ENCODE peak calls at places on chromosomes 3 and 15, in five cellular contexts. N is CD8-positive, alpha-beta memory T cell; A is cardiac muscle cell; E is sigmoid colon; F is IMR-90. P is an unnamed sample.

GRCh38 chr15:38565287-38565670 is 665 bp upstream of the RASGRP1 start:
- DNase-seq in N (no peak), A (no peak), E (no peak), F (no peak), P (no peak)

GRCh38 chr3:42711491-42712343 is 9.1 kb upstream of the HHATL start:
- DNase-seq in N (no peak), A (no peak), E (peak; percentile 47), F (no peak), P (no peak)

GRCh38 chr3:63968612-63969350 is 54.5 kb downstream of the PSMD6 start:
- DNase-seq in N (no peak), A (no peak), E (no peak), F (peak; percentile 19), P (no peak)

GRCh38 chr15:33737687-33738606 is 230.3 kb upstream of the CHRM5 start:
- DNase-seq in N (peak; percentile 3), A (peak; percentile 62), E (no peak), F (peak; percentile 23), P (no peak)

GRCh38 chr15:90087454-90088154 is 14.7 kb downstream of the IDH2 start:
- DNase-seq in N (no peak), A (no peak), E (no peak), F (peak; percentile 36), P (peak; percentile 44)

GRCh38 chr3:99674086-99674789 is 35.8 kb downstream of the COL8A1 start:
- DNase-seq in N (no peak), A (no peak), E (no peak), F (peak; percentile 56), P (no peak)

GRCh38 chr3:38560284-38560683 is 64.1 kb downstream of the EXOG start:
- DNase-seq in N (no peak), A (no peak), E (peak; percentile 40), F (no peak), P (no peak)

GRCh38 chr3:82001276-82001953 is 240.0 kb upstream of the GBE1 start:
- DNase-seq in N (no peak), A (no peak), E (no peak), F (no peak), P (no peak)

GRCh38 chr15:86572368-86572841 is 492.7 kb downstream of the AGBL1 start:
- DNase-seq in N (no peak), A (no peak), E (no peak), F (no peak), P (no peak)

GRCh38 chr15:101120961-101121360 is 130.9 kb downstream of the CHSY1 start:
- DNase-seq in N (no peak), A (no peak), E (no peak), F (no peak), P (no peak)

GRCh38 chr3:117926819-117927218 is 1107.8 kb downstream of the IGSF11 start:
- DNase-seq in N (no peak), A (no peak), E (no peak), F (no peak), P (no peak)

GRCh38 chr3:129370248-129370964 is 58.0 kb downstream of the EFCAB12 start:
- DNase-seq in N (no peak), A (no peak), E (no peak), F (no peak), P (no peak)

GRCh38 chr15:26744894-26745293 is 28.0 kb downstream of the GABRB3 start:
- DNase-seq in N (no peak), A (no peak), E (no peak), F (no peak), P (no peak)

GRCh38 chr3:57974796-57975388 is 33.3 kb upstream of the FLNB start:
- DNase-seq in N (no peak), A (no peak), E (no peak), F (peak; percentile 98), P (peak; percentile 68)

DNA sequence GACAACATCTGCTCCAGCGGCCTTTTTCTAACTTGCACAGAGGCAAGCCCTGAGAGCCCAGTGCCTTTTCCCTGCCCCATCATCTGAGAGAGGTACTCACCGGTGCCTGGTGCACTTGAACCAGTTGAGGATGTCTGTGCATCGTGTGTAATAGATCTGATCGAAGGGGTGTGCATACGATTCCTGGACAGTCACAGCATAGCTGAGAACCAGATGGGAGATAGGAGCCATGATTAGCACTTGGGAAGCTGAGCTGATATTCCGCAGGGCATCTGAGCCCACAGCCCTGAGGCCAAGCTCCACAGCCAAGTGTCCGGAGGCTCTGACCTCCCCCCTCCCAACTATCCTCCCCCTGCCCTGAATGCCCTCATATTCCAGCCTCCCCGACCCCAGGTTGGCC is 129.8 kb downstream of the MEGF11 start:
- DNase-seq in N (no peak), A (no peak), E (no peak), F (no peak), P (no peak)
- H3K27me3 ChIP-seq in N (no peaks in the 10 kb centered on the region), A (no peaks in the 10 kb centered on the region), E (peaks cover 23% of the 10 kb centered on the region), F (peaks cover 76% of the 10 kb centered on the region), P (no peaks in the 10 kb centered on the region)

DNA sequence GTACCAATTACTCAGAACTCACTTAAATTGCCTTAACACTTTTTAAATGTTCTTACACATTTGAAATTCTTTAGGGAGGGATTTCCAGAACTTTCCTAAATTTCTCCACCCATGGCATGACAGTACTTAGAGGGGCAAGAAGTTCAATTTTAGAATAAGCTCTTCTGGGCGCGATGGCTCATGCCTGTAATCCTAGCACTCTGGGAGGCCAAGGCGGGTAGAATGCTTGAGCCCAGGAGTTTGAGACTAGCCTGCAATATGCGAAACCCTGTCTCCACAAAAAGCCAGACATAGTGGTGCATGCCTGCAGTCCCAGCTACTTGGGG is 10.6 kb downstream of the FAM131A start:
- DNase-seq in N (no peak), A (no peak), E (no peak), F (no peak), P (no peak)
- H3K36me3 ChIP-seq in N (no peaks in the 10 kb centered on the region), A (no peaks in the 10 kb centered on the region), E (peaks cover 26% of the 10 kb centered on the region), F (peaks cover 28% of the 10 kb centered on the region), P (peaks cover 5% of the 10 kb centered on the region)

GRCh38 chr3:66425566-66425965 is 75.3 kb downstream of the LRIG1 start:
- DNase-seq in N (no peak), A (no peak), E (no peak), F (no peak), P (no peak)

GRCh38 chr3:66426135-66426534 is 74.7 kb downstream of the LRIG1 start:
- DNase-seq in N (no peak), A (no peak), E (peak; percentile 3), F (no peak), P (no peak)

GRCh38 chr3:66427352-66427751 is 73.5 kb downstream of the LRIG1 start:
- DNase-seq in N (no peak), A (no peak), E (peak; percentile 28), F (no peak), P (no peak)

GRCh38 chr3:66425032-66425431 is 75.8 kb downstream of the LRIG1 start:
- DNase-seq in N (no peak), A (no peak), E (peak; percentile 91), F (no peak), P (peak; percentile 62)

DNA sequence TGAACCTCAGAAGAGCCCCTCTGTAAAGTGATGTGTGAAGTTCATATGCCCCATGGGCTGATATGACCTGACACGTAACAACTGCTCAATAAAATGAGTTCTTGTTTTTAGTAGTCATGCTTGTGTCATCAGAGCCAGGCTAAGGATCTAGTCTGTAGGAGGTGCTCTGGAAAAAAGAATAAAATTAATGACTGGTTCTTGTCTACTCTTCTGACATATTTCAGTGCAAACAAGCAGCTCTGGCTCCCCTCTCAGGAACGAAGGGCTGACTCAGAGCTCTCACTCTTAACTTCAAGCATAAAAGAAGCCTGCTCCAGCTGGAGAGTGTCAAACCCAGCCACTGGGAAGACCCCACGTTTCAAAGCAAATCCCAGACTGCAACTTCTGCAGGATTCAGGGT is 77.0 kb downstream of the LRIG1 start:
- DNase-seq in N (no peak), A (no peak), E (peak; percentile 88), F (peak; percentile 96), P (peak; percentile 53)
- H3K9me3 ChIP-seq in N (no peaks in the 10 kb centered on the region), A (no peaks in the 10 kb centered on the region), E (no peaks in the 10 kb centered on the region), F (peaks cover 5% of the 10 kb centered on the region), P (no peaks in the 10 kb centered on the region)

DNA sequence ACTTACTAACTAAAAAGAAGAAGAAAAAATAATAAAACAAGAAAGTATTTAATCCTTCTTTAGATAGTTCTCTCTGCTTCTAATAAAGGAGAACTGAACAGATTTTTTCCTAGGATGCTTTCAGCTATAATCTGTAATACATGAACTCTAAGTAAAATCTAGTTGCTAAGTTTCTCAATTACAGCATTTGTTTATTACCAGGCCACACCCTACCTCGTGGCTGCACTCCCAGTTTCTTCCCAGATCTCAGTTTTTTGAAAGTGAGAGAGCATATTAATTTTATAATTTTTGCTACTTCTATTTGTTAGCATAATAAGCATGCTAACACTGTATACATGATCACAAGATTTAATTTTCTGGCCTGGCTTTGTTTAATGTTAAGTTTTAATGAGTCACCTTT is 258.3 kb downstream of the IL5RA start:
- DNase-seq in N (no peak), A (no peak), E (peak; percentile 70), F (no peak), P (no peak)
- H3K27me3 ChIP-seq in N (no peaks in the 10 kb centered on the region), A (no peaks in the 10 kb centered on the region), E (no peaks in the 10 kb centered on the region), F (no peaks in the 10 kb centered on the region), P (no peaks in the 10 kb centered on the region)

P was measured in MG63.